ENCODE peak calls at places on chromosomes 7 and 10, in five cellular contexts. X is renal cortical epithelial cell, Z is H7, I is endothelial cell, N is NCI-H1105. O is an unnamed sample.
A peak's percentile ranks its signal among the peaks of the same experiment; 100 is the strongest.

GRCh38 chr10:110516815-110517492 is 19.2 kb downstream of the DUSP5 start:
- DNase-seq in Z (no peak), I (no peak), N (no peak), X (no peak), O (no peak)

GRCh38 chr7:92820191-92820590 is 16.2 kb downstream of the CDK6 start:
- DNase-seq in N (no peak), X (no peak), Z (no peak), I (no peak), O (no peak)

GRCh38 chr7:136009488-136010079 is 32.4 kb upstream of the MTPN start:
- DNase-seq in I (no peak), N (peak; percentile 54), X (peak; percentile 54), Z (peak; percentile 28), O (peak; percentile 59)

GRCh38 chr7:2649139-2649838 is 17.5 kb downstream of the TTYH3 start:
- DNase-seq in I (no peak), Z (no peak), N (no peak), X (no peak), O (no peak)

GRCh38 chr7:33996899-33997298 is 91.6 kb downstream of the BMPER start:
- DNase-seq in Z (no peak), X (no peak), N (no peak), I (no peak), O (no peak)

GRCh38 chr10:103663802-103664201 is 170.3 kb downstream of the NEURL1 start:
- DNase-seq in X (no peak), N (no peak), I (no peak), Z (no peak), O (no peak)

GRCh38 chr10:27240891-27241639 is 468 bp upstream of the ACBD5 start:
- DNase-seq in X (no peak), Z (peak; percentile 52), I (peak; percentile 38), N (no peak), O (peak; percentile 23)

GRCh38 chr10:47311193-47311899 is 10.9 kb upstream of the GDF2 start:
- DNase-seq in X (no peak), Z (no peak), I (no peak), N (peak; percentile 60), O (no peak)

GRCh38 chr10:97407211-97407951 is 6.2 kb upstream of the RRP12 start:
- DNase-seq in X (peak; percentile 80), N (peak; percentile 31), I (peak; percentile 68), Z (peak; percentile 87), O (peak; percentile 83)

GRCh38 chr7:27910341-27910740 is 170.4 kb downstream of the TAX1BP1 start:
- DNase-seq in N (no peak), X (no peak), I (no peak), Z (peak; percentile 65), O (no peak)

GRCh38 chr10:33703897-33704825 is 369.7 kb upstream of the NRP1 start:
- DNase-seq in I (no peak), Z (no peak), N (no peak), X (peak; percentile 78), O (peak; percentile 60)

GRCh38 chr7:77501165-77501515 is 36.0 kb upstream of the PTPN12 start:
- DNase-seq in N (no peak), X (no peak), I (no peak), Z (no peak), O (no peak)

GRCh38 chr7:16891338-16891737 is 9.6 kb upstream of the AGR3 start:
- DNase-seq in I (peak; percentile 37), N (peak; percentile 32), X (peak; percentile 72), Z (peak; percentile 6), O (peak; percentile 68)

GRCh38 chr7:17274551-17275245 is 23.8 kb upstream of the AHR start:
- DNase-seq in N (no peak), X (peak; percentile 71), Z (no peak), I (no peak), O (peak; percentile 88)

GRCh38 chr7:132326878-132327589 is 249.2 kb downstream of the PLXNA4 start:
- DNase-seq in N (no peak), X (no peak), I (no peak), Z (no peak), O (no peak)

GRCh38 chr7:51950811-51951210 is 634.2 kb upstream of the COBL start:
- DNase-seq in X (peak; percentile 76), I (no peak), Z (no peak), N (no peak), O (peak; percentile 86)

GRCh38 chr7:143978585-143978984 is 21.5 kb upstream of the OR6B1 start:
- DNase-seq in X (no peak), I (no peak), Z (no peak), N (no peak), O (no peak)

GRCh38 chr7:2958416-2959342 is 85.0 kb downstream of the CARD11 start:
- DNase-seq in X (no peak), N (no peak), Z (no peak), I (no peak), O (no peak)

GRCh38 chr7:156989766-156990535 is 20.5 kb downstream of the MNX1 start:
- DNase-seq in Z (no peak), I (no peak), N (no peak), X (no peak), O (no peak)

GRCh38 chr7:112594397-112594796 is 113.6 kb downstream of the LSMEM1 start:
- DNase-seq in Z (no peak), I (no peak), X (no peak), N (no peak), O (no peak)

GRCh38 chr10:121159670-121160069 is 308.5 kb downstream of the WDR11 start:
- DNase-seq in N (no peak), Z (no peak), X (no peak), I (no peak), O (no peak)

GRCh38 chr10:14815681-14816080 is 22.2 kb downstream of the CDNF start:
- DNase-seq in X (peak; percentile 63), Z (no peak), I (no peak), N (no peak), O (no peak)

GRCh38 chr7:121530251-121531174 is 134.4 kb upstream of the FAM3C start:
- DNase-seq in X (peak; percentile 100), I (no peak), N (no peak), Z (no peak), O (peak; percentile 99)

GRCh38 chr7:29289156-29290021 is 94.8 kb downstream of the CHN2 start:
- DNase-seq in I (no peak), N (peak; percentile 50), X (peak; percentile 59), Z (no peak), O (peak; percentile 51)

GRCh38 chr7:17822557-17823173 is 117.6 kb downstream of the SNX13 start:
- DNase-seq in Z (no peak), I (no peak), N (no peak), X (peak; percentile 20), O (no peak)

GRCh38 chr7:25949672-25950487 is 202.1 kb upstream of the NFE2L3 start:
- DNase-seq in I (peak; percentile 56), Z (peak; percentile 53), X (no peak), N (no peak), O (no peak)

GRCh38 chr7:47688311-47689100 is 106.6 kb upstream of the TNS3 start:
- DNase-seq in X (no peak), I (no peak), N (no peak), Z (no peak), O (no peak)

GRCh38 chr10:64346391-64346790 is 825.2 kb downstream of the REEP3 start:
- DNase-seq in X (no peak), Z (no peak), N (no peak), I (no peak), O (no peak)

GRCh38 chr10:101091546-101092290 is 29.9 kb downstream of the KAZALD1 start:
- DNase-seq in X (no peak), I (no peak), N (peak; percentile 9), Z (no peak), O (no peak)

GRCh38 chr10:117619200-117619599 is 76.7 kb downstream of the EMX2 start:
- DNase-seq in I (no peak), N (no peak), Z (no peak), X (no peak), O (no peak)

GRCh38 chr10:124357583-124357930 is 61.2 kb downstream of the OAT start:
- DNase-seq in X (no peak), I (no peak), Z (no peak), N (no peak), O (no peak)

GRCh38 chr10:18737236-18737635 is 78.0 kb downstream of the ARL5B start:
- DNase-seq in I (no peak), X (no peak), N (no peak), Z (no peak), O (peak; percentile 4)

GRCh38 chr7:4182605-4183300 is 499.3 kb upstream of the FOXK1 start:
- DNase-seq in N (no peak), I (no peak), Z (no peak), X (no peak), O (no peak)

GRCh38 chr10:6382081-6382480 is 179.3 kb downstream of the PFKFB3 start:
- DNase-seq in X (no peak), I (no peak), N (no peak), Z (no peak), O (no peak)